ENCODE peak calls at places on chromosomes 16 and 17, in four cellular contexts. B is WTC11, E is HepG2, Z is K562. M is an unnamed sample.

GRCh38 chr17:63842173-63842539 is 329 bp downstream of the SMARCD2 start:
- DNase-seq in Z (no peak), E (no peak), B (peak), M (no peak)

GRCh38 chr17:19541445-19541844 is 7.8 kb downstream of the SLC47A1 start:
- DNase-seq in B (no peak), Z (no peak), E (no peak), M (no peak)

GRCh38 chr17:69486779-69487637 is 72.5 kb downstream of the MAP2K6 start:
- DNase-seq in E (no peak), Z (no peak), B (no peak), M (no peak)

GRCh38 chr17:74850914-74851313 is 8.8 kb downstream of the GRIN2C start:
- DNase-seq in Z (no peak), B (no peak), E (no peak), M (no peak)

GRCh38 chr16:917591-918061 is 53.2 kb downstream of the LMF1 start:
- DNase-seq in B (no peak), E (no peak), Z (no peak), M (no peak)

GRCh38 chr16:4801962-4802658 is at the start of gene ROGDI:
- DNase-seq in Z (peak), E (peak), B (peak), M (peak)

GRCh38 chr16:3295209-3295608 is 10.0 kb downstream of the TIGD7 start:
- DNase-seq in B (no peak), E (no peak), Z (no peak), M (no peak)

GRCh38 chr16:63096857-63097256 is 1060.6 kb upstream of the CDH8 start:
- DNase-seq in B (no peak), Z (no peak), E (no peak), M (no peak)

GRCh38 chr17:44828919-44829557 is 1.0 kb downstream of the GJC1 start:
- DNase-seq in Z (peak), B (no peak), E (no peak), M (no peak)

GRCh38 chr16:2899564-2900072 is 12.1 kb upstream of the FLYWCH1 start:
- DNase-seq in B (no peak), E (no peak), Z (no peak), M (no peak)

GRCh38 chr17:35809855-35810461 is 674 bp downstream of the TAF15 start:
- DNase-seq in Z (no peak), E (no peak), B (no peak), M (no peak)

GRCh38 chr16:82045471-82046178 is 10.6 kb downstream of the HSD17B2 start:
- DNase-seq in Z (no peak), E (no peak), B (no peak), M (no peak)

GRCh38 chr17:2343421-2343820 is 6.1 kb downstream of the SGSM2 start:
- DNase-seq in B (no peak), E (no peak), Z (no peak), M (no peak)

GRCh38 chr17:38873646-38874380 is 4.0 kb downstream of the LASP1 start:
- DNase-seq in B (no peak), E (no peak), Z (no peak), M (no peak)

GRCh38 chr17:61402978-61403845 is 3.6 kb downstream of the TBX2 start:
- DNase-seq in E (no peak), B (peak), Z (no peak), M (no peak)

GRCh38 chr17:27560668-27561067 is 70.3 kb upstream of the LGALS9 start:
- DNase-seq in E (no peak), Z (no peak), B (no peak), M (no peak)

GRCh38 chr17:71975331-71975801 is 145.5 kb upstream of the SOX9 start:
- DNase-seq in B (no peak), Z (no peak), E (no peak), M (no peak)

GRCh38 chr16:17773698-17774101 is 302.9 kb upstream of the XYLT1 start:
- DNase-seq in Z (no peak), E (no peak), B (no peak), M (no peak)

GRCh38 chr17:76252040-76252954 is 12.0 kb upstream of the RNF157 start:
- DNase-seq in Z (no peak), E (peak), B (no peak), M (no peak)

GRCh38 chr16:29154100-29154499 is 169.2 kb downstream of the LAT start:
- DNase-seq in Z (no peak), B (no peak), E (no peak), M (no peak)

GRCh38 chr16:35631261-35631945 is 2172.0 kb downstream of the TP53TG3F start:
- DNase-seq in Z (no peak), E (no peak), B (no peak), M (no peak)

GRCh38 chr16:69479806-69480205 is 55.4 kb downstream of the CYB5B start:
- DNase-seq in B (no peak), Z (no peak), E (no peak), M (no peak)

GRCh38 chr17:41397003-41397665 is at the start of gene KRT31:
- DNase-seq in B (no peak), Z (no peak), E (no peak), M (no peak)

GRCh38 chr16:83994087-83994486 is 26.0 kb downstream of the NECAB2 start:
- DNase-seq in E (peak), Z (no peak), B (no peak), M (no peak)

GRCh38 chr17:82204831-82205719 is 7.6 kb downstream of the CCDC57 start:
- DNase-seq in E (no peak), B (no peak), Z (peak), M (no peak)

GRCh38 chr16:1953734-1954133 is 755 bp downstream of the RPL3L start:
- DNase-seq in Z (no peak), E (no peak), B (no peak), M (no peak)

GRCh38 chr16:582218-582613 is 7.7 kb upstream of the RAB40C start:
- DNase-seq in E (no peak), B (no peak), Z (no peak), M (no peak)

GRCh38 chr17:74842599-74843351 is 16.9 kb downstream of the GRIN2C start:
- DNase-seq in Z (peak), E (peak), B (peak), M (peak)

GRCh38 chr16:1288813-1289479 is 20.5 kb upstream of the UBE2I start:
- DNase-seq in B (peak), Z (no peak), E (peak), M (no peak)

GRCh38 chr17:74778960-74779359 is 2.8 kb upstream of the NAT9 start:
- DNase-seq in E (no peak), B (no peak), Z (peak), M (no peak)

GRCh38 chr17:4594406-4595349 is 10.3 kb downstream of the SMTNL2 start:
- DNase-seq in E (no peak), B (peak), Z (peak), M (no peak)

GRCh38 chr16:58584831-58585505 is 44.7 kb downstream of the CNOT1 start:
- DNase-seq in E (no peak), Z (no peak), B (no peak), M (no peak)

GRCh38 chr17:28053044-28053670 is 10.7 kb downstream of the NLK start:
- DNase-seq in Z (no peak), E (no peak), B (no peak), M (no peak)

GRCh38 chr17:36468903-36469635 is 17.4 kb upstream of the ZNHIT3 start:
- DNase-seq in Z (no peak), E (no peak), B (no peak), M (no peak)

GRCh38 chr17:69466905-69467630 is 52.6 kb downstream of the MAP2K6 start:
- DNase-seq in E (peak), Z (no peak), B (no peak), M (no peak)

GRCh38 chr16:28264656-28265055 is 27.7 kb upstream of the SBK1 start:
- DNase-seq in Z (peak), B (no peak), E (no peak), M (no peak)

GRCh38 chr16:56608043-56608875 is at the start of gene MT2A:
- DNase-seq in B (peak), Z (peak), E (peak), M (peak)

GRCh38 chr16:56610609-56611111 is 2.3 kb downstream of the MT2A start:
- DNase-seq in Z (no peak), E (no peak), B (no peak), M (no peak)

GRCh38 chr16:56608876-56609462 is 585 bp downstream of the MT2A start:
- DNase-seq in B (no peak), Z (no peak), E (no peak), M (no peak)

GRCh38 chr16:56610017-56610608 is 1.7 kb downstream of the MT2A start:
- DNase-seq in E (peak), Z (no peak), B (no peak), M (no peak)

GRCh38 chr16:56609463-56609921 is 1.1 kb downstream of the MT2A start:
- DNase-seq in Z (peak), E (peak), B (no peak), M (peak)
- TF ChIP-seq ELF4 in Z (no peak), E (no peak), B (no peak), M (no peak)

GRCh38 chr16:72399811-72400210 is 227.9 kb upstream of the PMFBP1 start:
- DNase-seq in E (no peak), Z (no peak), B (no peak), M (no peak)
- TF ChIP-seq ELF4 in E (no peak), Z (no peak), B (no peak), M (no peak)

GRCh38 chr17:7992516-7992915 is 9.9 kb upstream of the GUCY2D start:
- DNase-seq in E (no peak), B (no peak), Z (no peak), M (no peak)
- TF ChIP-seq ELF4 in E (no peak), B (no peak), Z (no peak), M (no peak)

GRCh38 chr17:78974635-78975591 is 4.8 kb downstream of the LGALS3BP start:
- DNase-seq in E (no peak), B (no peak), Z (peak), M (peak)
- TF ChIP-seq ELF4 in E (no peak), B (no peak), Z (no peak), M (no peak)

GRCh38 chr16:8972843-8973586 is 9.3 kb upstream of the USP7 start:
- DNase-seq in Z (no peak), E (no peak), B (no peak), M (no peak)
- TF ChIP-seq ELF4 in Z (no peak), E (no peak), B (no peak), M (no peak)

GRCh38 chr17:80786470-80786869 is 205.2 kb upstream of the CHMP6 start:
- DNase-seq in B (no peak), E (no peak), Z (no peak), M (no peak)
- TF ChIP-seq ELF4 in B (no peak), E (no peak), Z (no peak), M (no peak)

GRCh38 chr16:30609002-30609927 is 924 bp downstream of the ZNF689 start:
- DNase-seq in Z (peak), B (peak), E (no peak), M (peak)

GRCh38 chr16:30615358-30616076 is 5.3 kb upstream of the ZNF689 start:
- DNase-seq in B (peak), Z (peak), E (peak), M (peak)

GRCh38 chr16:30606004-30606403 is 4.2 kb downstream of the ZNF689 start:
- DNase-seq in Z (no peak), B (no peak), E (no peak), M (no peak)

GRCh38 chr16:30605148-30605547 is 5.0 kb downstream of the ZNF689 start:
- DNase-seq in E (no peak), Z (no peak), B (no peak), M (no peak)

GRCh38 chr16:30609928-30610839 is at the start of gene ZNF689:
- DNase-seq in E (peak), Z (peak), B (peak), M (peak)
- TF ChIP-seq ELF4 in E (peak), Z (peak), B (no peak), M (peak)

GRCh38 chr17:10022416-10022815 is 117.3 kb upstream of the RCVRN start:
- DNase-seq in E (no peak), Z (no peak), B (no peak), M (no peak)

GRCh38 chr17:10029129-10029528 is 124.1 kb upstream of the RCVRN start:
- DNase-seq in Z (no peak), B (no peak), E (no peak), M (no peak)

GRCh38 chr17:10025224-10025623 is 120.2 kb upstream of the RCVRN start:
- DNase-seq in E (no peak), B (no peak), Z (no peak), M (no peak)

GRCh38 chr17:10025976-10026785 is 121.1 kb upstream of the RCVRN start:
- DNase-seq in E (no peak), B (no peak), Z (no peak), M (no peak)

DNA sequence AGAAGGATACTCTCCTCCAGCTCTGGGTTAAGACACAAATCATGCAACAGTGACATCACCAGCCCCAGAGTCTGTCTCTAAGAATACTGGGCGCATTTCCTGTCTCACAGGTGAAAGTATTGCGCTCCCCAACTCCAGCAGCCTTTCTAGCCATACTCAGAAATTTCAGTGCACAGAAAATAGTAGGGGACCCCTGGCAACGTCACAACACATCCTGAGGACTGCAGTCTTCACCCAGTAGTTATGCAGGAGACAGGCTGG is 121.6 kb upstream of the RCVRN start:
- DNase-seq in Z (no peak), B (no peak), E (no peak), M (no peak)
- TF ChIP-seq ELF4 in Z (no peak), B (no peak), E (no peak), M (no peak)